ENCODE peak calls at places on chromosomes 4 and X, in six cellular contexts. F is upper lobe of left lung, W is BJ, A is colonic mucosa, U is fibroblast of pulmonary artery, B is GM23248. O is an unnamed sample.
A peak's percentile ranks its signal among the peaks of the same experiment; 100 is the strongest.

GRCh38 chrX:129632443-129632842 is 22.3 kb downstream of the APLN start:
- DNase-seq in F (no peak), W (no peak), A (no peak), U (no peak), B (peak; percentile 59), O (no peak)

GRCh38 chr4:167219090-167219489 is 15.2 kb downstream of the SPOCK3 start:
- DNase-seq in F (no peak), W (no peak), A (no peak), U (no peak), B (no peak), O (no peak)

GRCh38 chr4:59094505-59094904 is 1984.3 kb upstream of the IGFBP7 start:
- DNase-seq in F (no peak), W (no peak), A (no peak), U (no peak), B (no peak), O (no peak)

GRCh38 chrX:12412561-12412960 is 274.3 kb downstream of the FRMPD4 start:
- DNase-seq in F (no peak), W (no peak), A (no peak), U (no peak), B (no peak), O (no peak)

GRCh38 chrX:42398967-42399631 is 378.9 kb downstream of the PPP1R2C start:
- DNase-seq in F (no peak), W (no peak), A (no peak), U (no peak), B (no peak), O (no peak)

GRCh38 chr4:105822061-105822460 is 73.2 kb upstream of the NPNT start:
- DNase-seq in F (no peak), W (no peak), A (no peak), U (no peak), B (no peak), O (no peak)

GRCh38 chr4:120709986-120710385 is 212.5 kb downstream of the PRDM5 start:
- DNase-seq in F (no peak), W (peak; percentile 35), A (no peak), U (peak; percentile 61), B (peak; percentile 56), O (no peak)

GRCh38 chr4:633406-633805 is 8.0 kb downstream of the PDE6B start:
- DNase-seq in F (no peak), W (no peak), A (no peak), U (no peak), B (no peak), O (no peak)

GRCh38 chr4:139077567-139078355 is 62.2 kb downstream of the NOCT start:
- DNase-seq in F (no peak), W (no peak), A (no peak), U (no peak), B (no peak), O (no peak)

GRCh38 chrX:36684053-36684452 is 324.1 kb upstream of the FAM47C start:
- DNase-seq in F (no peak), W (no peak), A (no peak), U (no peak), B (no peak), O (no peak)

GRCh38 chr4:140243345-140243753 is 89.4 kb upstream of the MAML3 start:
- DNase-seq in F (peak; percentile 69), W (no peak), A (peak; percentile 78), U (no peak), B (no peak), O (no peak)

GRCh38 chrX:45400380-45400779 is 199.7 kb upstream of the DIPK2B start:
- DNase-seq in F (no peak), W (no peak), A (no peak), U (peak; percentile 65), B (peak; percentile 14), O (no peak)

GRCh38 chr4:26826721-26827120 is 33.9 kb upstream of the STIM2 start:
- DNase-seq in F (peak; percentile 25), W (no peak), A (peak; percentile 66), U (peak; percentile 52), B (no peak), O (no peak)

GRCh38 chr4:10552591-10553280 is 95.5 kb upstream of the ZNF518B start:
- DNase-seq in F (no peak), W (no peak), A (no peak), U (no peak), B (no peak), O (no peak)
- H3K4me3 ChIP-seq in F (no peak overlapping the region), W (no peak overlapping the region), A (no peak overlapping the region), U (no peak overlapping the region), B (no peak overlapping the region), O (no peak overlapping the region)

GRCh38 chr4:3269105-3269927 is 20.4 kb downstream of the MSANTD1 start:
- DNase-seq in F (no peak), W (no peak), A (peak; percentile 16), U (no peak), B (no peak), O (no peak)
- H3K4me3 ChIP-seq in F (no peak overlapping the region), W (no peak overlapping the region), A (no peak overlapping the region), U (no peak overlapping the region), B (no peak overlapping the region), O (no peak overlapping the region)

DNA sequence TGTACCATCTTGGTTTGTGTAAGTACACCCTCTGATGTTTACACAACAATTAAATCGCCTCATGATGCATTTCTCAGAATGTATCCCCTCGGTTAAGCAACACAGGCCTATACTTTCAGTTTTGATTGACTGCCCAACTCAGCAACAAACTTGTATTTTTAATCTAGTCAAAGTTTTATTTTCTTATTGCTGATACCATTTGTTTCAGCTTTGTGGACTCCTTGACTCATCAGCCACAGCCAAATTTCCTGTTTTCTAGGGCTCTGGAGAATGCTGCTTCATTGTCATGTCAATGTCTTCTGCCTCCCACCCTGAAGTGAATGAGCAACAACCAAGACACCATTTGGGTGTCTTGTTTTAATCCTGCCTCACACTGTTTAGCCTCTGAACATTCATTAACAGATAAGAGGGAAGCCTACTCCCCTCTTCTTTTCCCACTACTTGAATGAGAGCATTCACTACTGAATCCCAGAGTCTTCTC is 14.0 kb downstream of the BBS12 start:
- DNase-seq in F (no peak), W (no peak), A (no peak), U (peak; percentile 28), B (peak; percentile 52), O (no peak)
- H3K4me3 ChIP-seq in F (no peak overlapping the region), W (no peak overlapping the region), A (no peak overlapping the region), U (no peak overlapping the region), B (no peak overlapping the region), O (no peak overlapping the region)

DNA sequence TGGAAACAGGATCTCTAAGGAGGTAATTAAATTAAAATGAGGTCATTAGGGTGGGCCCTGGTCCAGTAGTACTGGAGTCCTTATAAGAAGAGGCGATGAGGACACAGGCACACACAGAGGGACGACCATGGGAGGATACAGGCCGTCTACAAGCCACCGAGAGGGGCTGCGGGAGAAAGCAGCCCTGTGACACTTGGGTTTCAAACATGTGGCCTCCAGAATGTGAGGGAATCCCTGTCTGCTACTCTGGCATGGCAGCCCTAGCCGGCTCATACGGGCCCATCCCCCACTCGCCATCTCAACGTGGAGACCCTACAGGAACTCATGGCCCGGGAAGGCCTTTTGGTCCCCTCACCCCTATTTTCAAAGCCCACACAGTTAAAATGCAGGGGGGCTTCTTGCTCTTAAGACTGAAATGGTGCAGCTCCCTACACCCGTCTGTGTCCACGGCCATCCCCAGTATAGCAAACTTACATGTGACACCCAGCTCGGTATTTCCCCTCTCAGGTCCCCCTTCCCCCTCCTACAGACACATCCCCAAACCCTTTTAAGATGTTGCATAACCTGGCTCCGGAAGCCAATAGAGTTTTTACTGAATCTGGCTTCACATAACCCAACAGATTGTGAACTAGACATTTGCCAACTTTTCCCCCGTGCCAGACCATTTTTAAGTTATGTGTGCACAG is 124.1 kb upstream of the TBL1X start:
- DNase-seq in F (peak; percentile 78), W (no peak), A (peak; percentile 37), U (peak; percentile 76), B (peak; percentile 61), O (no peak)
- H3K4me3 ChIP-seq in F (no peak overlapping the region), W (no peak overlapping the region), A (no peak overlapping the region), U (peak overlapping the region; percentile 14), B (peak overlapping the region; percentile 73), O (peak overlapping the region; percentile 39)